ENCODE peak calls at places on chromosomes 7 and 10, in seven cellular contexts. H is fibroblast of pulmonary artery, V is cardiac muscle cell, A is GM06990, U is pancreas, W is mucosa of descending colon, G is RWPE1. Y is an unnamed sample.

GRCh38 chr10:100972904-100973535 is 3.7 kb downstream of the SEMA4G start:
- DNase-seq in H (no peak), V (no peak), A (no peak), U (no peak), W (no peak), G (no peak), Y (no peak)

GRCh38 chr7:19030280-19030679 is 87.2 kb downstream of the TWIST1 start:
- DNase-seq in H (no peak), V (no peak), A (no peak), U (no peak), W (no peak), G (no peak), Y (peak)

GRCh38 chr7:116097365-116098009 is 66.9 kb upstream of the TFEC start:
- DNase-seq in H (peak), V (peak), A (no peak), U (no peak), W (no peak), G (peak), Y (peak)

GRCh38 chr7:20329389-20330175 is 1.1 kb upstream of the ITGB8 start:
- DNase-seq in H (peak), V (peak), A (peak), U (peak), W (peak), G (peak), Y (peak)

GRCh38 chr10:116689096-116689495 is 53.3 kb downstream of the HSPA12A start:
- DNase-seq in H (no peak), V (no peak), A (no peak), U (no peak), W (no peak), G (no peak), Y (no peak)

GRCh38 chr7:32034052-32034451 is 36.2 kb downstream of the PDE1C start:
- DNase-seq in H (no peak), V (no peak), A (no peak), U (no peak), W (no peak), G (peak), Y (no peak)

GRCh38 chr7:139341776-139342244 is 673 bp downstream of the FMC1 start:
- DNase-seq in H (no peak), V (no peak), A (no peak), U (no peak), W (no peak), G (peak), Y (no peak)

GRCh38 chr7:81447351-81447952 is 322.4 kb downstream of the HGF start:
- DNase-seq in H (peak), V (peak), A (no peak), U (no peak), W (peak), G (peak), Y (peak)

GRCh38 chr10:77939561-77940001 is 13.0 kb upstream of the DLG5 start:
- DNase-seq in H (peak), V (peak), A (no peak), U (no peak), W (peak), G (no peak), Y (no peak)

GRCh38 chr7:149821191-149822148 is 16.7 kb upstream of the ZNF862 start:
- DNase-seq in H (no peak), V (no peak), A (no peak), U (no peak), W (peak), G (no peak), Y (no peak)

GRCh38 chr10:80324086-80324485 is 32.5 kb downstream of the DYDC1 start:
- DNase-seq in H (peak), V (peak), A (no peak), U (no peak), W (no peak), G (peak), Y (no peak)

GRCh38 chr7:13407911-13408310 is 581.6 kb downstream of the ETV1 start:
- DNase-seq in H (no peak), V (no peak), A (no peak), U (no peak), W (no peak), G (no peak), Y (no peak)

DNA sequence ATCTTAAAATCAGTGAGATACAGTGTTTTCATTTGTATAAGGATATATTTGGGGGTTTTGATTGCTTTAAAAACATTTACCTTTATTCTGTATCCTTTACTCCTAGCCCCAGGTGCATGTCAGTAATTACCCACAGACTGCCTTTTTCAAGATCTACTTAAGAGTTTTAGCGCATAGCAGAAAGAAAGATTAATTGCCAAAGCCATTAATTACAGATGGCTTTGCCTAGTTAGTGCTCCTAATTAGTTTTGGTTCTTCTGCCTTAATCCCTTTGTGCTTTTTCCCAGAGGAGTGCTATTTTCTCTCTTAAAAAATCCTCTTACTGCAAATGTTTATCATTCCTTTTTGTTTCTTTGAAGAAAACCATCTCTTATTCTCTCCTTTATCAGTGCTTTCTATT is 122.8 kb downstream of the MAPK8 start:
- DNase-seq in H (no peak), V (no peak), A (no peak), U (no peak), W (no peak), G (no peak), Y (no peak)
- TF ChIP-seq CTCF in H (no peak), V (no peak), A (no peak), U (no peak), W (no peak), G (no peak), Y (no peak)

GRCh38 chr10:64130152-64130551 is 609.0 kb downstream of the REEP3 start:
- DNase-seq in H (no peak), V (no peak), A (no peak), U (no peak), W (no peak), G (no peak), Y (no peak)
- TF ChIP-seq CTCF in H (no peak), V (no peak), A (no peak), U (no peak), W (no peak), G (no peak), Y (no peak)

DNA sequence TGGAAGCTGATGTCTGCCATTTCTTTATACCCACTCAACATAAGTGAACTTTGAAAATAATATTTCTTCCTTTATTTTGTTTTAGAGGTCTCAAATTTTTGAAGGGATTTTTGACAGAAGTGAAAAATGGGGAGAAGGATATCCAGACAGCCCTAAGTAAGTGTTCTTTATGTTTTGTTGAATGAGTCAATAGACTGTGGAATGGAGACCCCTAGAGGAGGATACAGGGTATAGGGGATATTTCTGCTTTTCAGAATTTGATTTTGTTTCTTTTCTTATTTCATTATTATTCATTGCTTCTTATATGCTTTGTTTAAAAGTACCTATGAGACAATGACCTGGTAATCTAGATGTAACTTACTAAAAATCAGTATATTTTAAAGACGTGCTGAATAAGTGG is 34.4 kb downstream of the PLEKHA8 start:
- DNase-seq in H (peak), V (peak), A (no peak), U (no peak), W (no peak), G (peak), Y (peak)
- TF ChIP-seq CTCF in H (peak), V (peak), A (peak), U (peak), W (no peak), G (peak), Y (peak)

GRCh38 chr10:107576746-107577145 is 412.2 kb upstream of the SORCS1 start:
- DNase-seq in H (no peak), V (no peak), A (no peak), U (no peak), W (peak), G (peak), Y (no peak)
- TF ChIP-seq CTCF in H (no peak), V (no peak), A (no peak), U (no peak), W (no peak), G (no peak), Y (no peak)

GRCh38 chr7:36312064-36312914 is 77.4 kb upstream of the ANLN start:
- DNase-seq in H (no peak), V (no peak), A (no peak), U (peak), W (peak), G (no peak), Y (no peak)
- TF ChIP-seq CTCF in H (no peak), V (peak), A (peak), U (peak), W (peak), G (no peak), Y (no peak)

Y was measured in HFFc6.